ENCODE peak calls at places on chromosome X, in nine cellular contexts. I is gastrocnemius medialis, N is pancreas, W is lower leg skin, B is thoracic aorta, R is body of pancreas, F is cardiac muscle cell, L is breast epithelium, S is brain microvascular endothelial cell. Q is an unnamed sample.

GRCh38 chrX:38050806-38051205 is 44.5 kb downstream of the SYTL5 start:
- DNase-seq in I (no peak), N (no peak), W (no peak), B (no peak), R (no peak), F (no peak), L (no peak), S (no peak), Q (no peak)

GRCh38 chrX:96619588-96619987 is 65.1 kb upstream of the DIAPH2 start:
- DNase-seq in I (no peak), N (no peak), W (no peak), B (no peak), R (no peak), F (no peak), L (no peak), S (no peak), Q (no peak)

GRCh38 chrX:110268875-110269274 is 49.0 kb downstream of the AMMECR1 start:
- DNase-seq in I (no peak), N (no peak), W (no peak), B (no peak), R (no peak), F (no peak), L (no peak), S (no peak), Q (no peak)

GRCh38 chrX:42837092-42837726 is 59.2 kb upstream of the PPP1R2C start:
- DNase-seq in I (no peak), N (no peak), W (no peak), B (no peak), R (no peak), F (no peak), L (no peak), S (no peak), Q (no peak)

GRCh38 chrX:115968436-115969252 is 201.9 kb upstream of the AGTR2 start:
- DNase-seq in I (no peak), N (no peak), W (no peak), B (no peak), R (peak), F (peak), L (no peak), S (no peak), Q (no peak)

GRCh38 chrX:102067966-102068723 is 57.3 kb upstream of the TCEAL2 start:
- DNase-seq in I (no peak), N (no peak), W (no peak), B (no peak), R (peak), F (peak), L (no peak), S (peak), Q (no peak)

GRCh38 chrX:94400488-94400887 is 726.5 kb downstream of the FAM133A start:
- DNase-seq in I (no peak), N (no peak), W (no peak), B (no peak), R (no peak), F (no peak), L (no peak), S (no peak), Q (peak)

GRCh38 chrX:29422034-29422433 is 793.3 kb upstream of the MAGEB2 start:
- DNase-seq in I (no peak), N (no peak), W (no peak), B (no peak), R (no peak), F (no peak), L (no peak), S (no peak), Q (no peak)

GRCh38 chrX:96538104-96538725 is 146.4 kb upstream of the DIAPH2 start:
- DNase-seq in I (no peak), N (peak), W (no peak), B (no peak), R (peak), F (no peak), L (no peak), S (no peak), Q (no peak)

GRCh38 chrX:1598021-1598875 is 6.8 kb downstream of the AKAP17A start:
- DNase-seq in I (no peak), N (no peak), W (peak), B (no peak), R (no peak), F (no peak), L (no peak), S (no peak), Q (no peak)

GRCh38 chrX:153353416-153353815 is 19.5 kb downstream of the ZNF275 start:
- DNase-seq in I (no peak), N (no peak), W (no peak), B (no peak), R (no peak), F (no peak), L (no peak), S (no peak), Q (no peak)

GRCh38 chrX:46782034-46782433 is 23.1 kb upstream of the SLC9A7 start:
- DNase-seq in I (no peak), N (no peak), W (peak), B (no peak), R (no peak), F (no peak), L (no peak), S (no peak), Q (no peak)

GRCh38 chrX:154980330-154981115 is 42.0 kb downstream of the F8 start:
- DNase-seq in I (peak), N (peak), W (peak), B (peak), R (peak), F (peak), L (peak), S (peak), Q (no peak)

GRCh38 chrX:45300638-45301037 is 100.0 kb upstream of the DIPK2B start:
- DNase-seq in I (no peak), N (no peak), W (no peak), B (no peak), R (no peak), F (no peak), L (no peak), S (no peak), Q (no peak)

GRCh38 chrX:119605398-119605738 is 856 bp downstream of the NKRF start:
- DNase-seq in I (no peak), N (no peak), W (no peak), B (no peak), R (peak), F (peak), L (no peak), S (no peak), Q (no peak)

GRCh38 chrX:40108084-40108958 is 10.6 kb upstream of the BCOR start:
- DNase-seq in I (peak), N (peak), W (peak), B (no peak), R (peak), F (peak), L (no peak), S (no peak), Q (no peak)

GRCh38 chrX:148133099-148133725 is 152.1 kb downstream of the FMR1NB start:
- DNase-seq in I (no peak), N (no peak), W (no peak), B (no peak), R (no peak), F (no peak), L (no peak), S (no peak), Q (no peak)

GRCh38 chrX:47854474-47854873 is 17.8 kb downstream of the ZNF81 start:
- DNase-seq in I (no peak), N (no peak), W (no peak), B (no peak), R (peak), F (peak), L (no peak), S (peak), Q (no peak)

GRCh38 chrX:38305971-38306370 is 21.3 kb downstream of the RPGR start:
- DNase-seq in I (no peak), N (no peak), W (no peak), B (no peak), R (no peak), F (no peak), L (no peak), S (no peak), Q (no peak)

GRCh38 chrX:124239911-124240310 is 92.5 kb upstream of the TEX13D start:
- DNase-seq in I (no peak), N (no peak), W (no peak), B (no peak), R (no peak), F (no peak), L (no peak), S (no peak), Q (no peak)

GRCh38 chrX:32183066-32183465 is 1028.3 kb downstream of the DMD start:
- DNase-seq in I (no peak), N (no peak), W (no peak), B (no peak), R (no peak), F (no peak), L (no peak), S (no peak), Q (no peak)

GRCh38 chrX:39903343-39903742 is 194.4 kb downstream of the BCOR start:
- DNase-seq in I (no peak), N (no peak), W (no peak), B (no peak), R (no peak), F (no peak), L (no peak), S (no peak), Q (no peak)

GRCh38 chrX:71195959-71196727 is 26.9 kb upstream of the GJB1 start:
- DNase-seq in I (no peak), N (no peak), W (no peak), B (no peak), R (no peak), F (no peak), L (no peak), S (no peak), Q (no peak)
- H3K4me3 ChIP-seq in I (no peak), N (no peak), W (no peak), B (no peak), R (no peak), F (no peak), L (no peak), S (no peak), Q (no peak)

GRCh38 chrX:44203791-44204190 is 139.7 kb downstream of the EFHC2 start:
- DNase-seq in I (no peak), N (no peak), W (no peak), B (no peak), R (no peak), F (no peak), L (no peak), S (no peak), Q (no peak)
- TF ChIP-seq CTCF in I (no peak), N (no peak), W (no peak), B (no peak), R (no peak), F (no peak), L (no peak), S (no peak), Q (peak)

GRCh38 chrX:140502491-140503229 is 2.2 kb downstream of the SOX3 start:
- DNase-seq in I (no peak), N (no peak), W (no peak), B (no peak), R (no peak), F (peak), L (no peak), S (no peak), Q (no peak)
- H3K4me3 ChIP-seq in I (peak), N (no peak), W (no peak), B (peak), R (no peak), F (peak), L (no peak), S (no peak), Q (no peak)

GRCh38 chrX:17697191-17697590 is 40.1 kb upstream of the SCML1 start:
- DNase-seq in I (no peak), N (no peak), W (no peak), B (no peak), R (no peak), F (no peak), L (no peak), S (no peak), Q (no peak)
- TF ChIP-seq CTCF in I (no peak), N (no peak), W (no peak), B (no peak), R (no peak), F (no peak), L (no peak), S (no peak), Q (no peak)

GRCh38 chrX:33210156-33210555 is 1.2 kb downstream of the DMD start:
- DNase-seq in I (no peak), N (no peak), W (no peak), B (no peak), R (no peak), F (no peak), L (no peak), S (no peak), Q (no peak)
- H3K4me3 ChIP-seq in I (peak), N (no peak), W (no peak), B (peak), R (no peak), F (peak), L (peak), S (peak), Q (no peak)

GRCh38 chrX:70096052-70096451 is 33.8 kb downstream of the OTUD6A start:
- DNase-seq in I (no peak), N (no peak), W (no peak), B (no peak), R (no peak), F (peak), L (no peak), S (peak), Q (no peak)
- TF ChIP-seq CTCF in I (no peak), N (no peak), W (no peak), B (no peak), R (no peak), F (peak), L (no peak), S (peak), Q (peak)

DNA sequence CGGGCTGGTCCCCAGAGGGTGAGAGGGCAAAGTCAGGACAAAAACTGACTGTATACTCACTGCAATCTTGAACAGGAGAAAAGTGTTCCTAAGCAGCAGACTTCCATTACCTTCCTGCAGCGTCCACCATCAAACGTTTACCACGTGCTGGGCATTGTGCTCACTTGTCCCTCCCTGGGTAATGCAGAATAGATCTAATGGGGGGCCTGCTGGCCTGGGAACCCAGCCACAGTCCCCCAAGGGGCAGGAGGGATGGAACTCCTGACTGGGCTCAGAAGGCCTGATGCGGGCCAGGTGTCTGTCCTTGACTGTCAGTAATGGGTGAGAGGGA is 37.6 kb upstream of the FAM156A start:
- DNase-seq in I (no peak), N (no peak), W (no peak), B (no peak), R (no peak), F (no peak), L (no peak), S (no peak), Q (no peak)
- H3K4me3 ChIP-seq in I (peak), N (no peak), W (no peak), B (peak), R (no peak), F (peak), L (peak), S (peak), Q (peak)

GRCh38 chrX:72408885-72409284 is 103.2 kb upstream of the CITED1 start:
- DNase-seq in I (no peak), N (no peak), W (no peak), B (no peak), R (no peak), F (no peak), L (no peak), S (no peak), Q (no peak)
- TF ChIP-seq CTCF in I (no peak), N (no peak), W (no peak), B (no peak), R (no peak), F (no peak), L (no peak), S (no peak), Q (no peak)

DNA sequence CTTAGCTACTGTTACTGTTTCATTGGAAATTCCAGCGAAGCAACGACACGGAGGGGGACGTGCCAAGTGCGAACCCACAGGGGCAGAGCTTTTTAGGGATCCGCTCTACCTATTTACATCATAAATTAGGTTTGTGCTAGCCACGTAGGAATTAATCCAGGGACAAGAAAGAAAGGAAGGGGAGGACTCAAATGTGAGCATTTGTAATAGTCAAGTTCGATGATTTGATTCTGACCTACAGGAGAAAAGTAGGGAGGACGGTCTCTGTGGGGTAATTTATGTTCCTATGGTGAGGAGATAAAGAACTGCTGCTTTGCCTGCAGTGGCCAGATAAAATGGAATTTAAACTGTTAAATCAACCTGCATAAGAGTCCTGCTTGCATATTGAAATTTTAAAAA is 1.7 kb downstream of the INTS6L start:
- DNase-seq in I (no peak), N (no peak), W (no peak), B (no peak), R (no peak), F (no peak), L (no peak), S (no peak), Q (no peak)
- H3K4me3 ChIP-seq in I (peak), N (peak), W (peak), B (peak), R (no peak), F (peak), L (peak), S (peak), Q (peak)

Q was measured in epithelial cell of proximal tubule.